ENCODE peak calls at places on chromosomes 3 and 15, in eight cellular contexts. L, T, Y, B, W, A, M and C are unnamed samples.

GRCh38 chr15:32657198-32657886 is 15.8 kb downstream of the SCG5 start:
- DNase-seq in L (no peak), T (peak), Y (no peak), B (no peak), W (no peak), A (no peak), M (no peak), C (no peak)

GRCh38 chr15:40493089-40493840 is 22.5 kb downstream of the CHST14 start:
- DNase-seq in L (no peak), T (no peak), Y (peak), B (no peak), W (no peak), A (no peak), M (no peak), C (no peak)

GRCh38 chr3:149343951-149344350 is 10.5 kb upstream of the TM4SF18 start:
- DNase-seq in L (peak), T (no peak), Y (no peak), B (no peak), W (no peak), A (no peak), M (no peak), C (no peak)

GRCh38 chr3:129441215-129441614 is 1.2 kb downstream of the IFT122 start:
- DNase-seq in L (no peak), T (no peak), Y (peak), B (no peak), W (no peak), A (no peak), M (no peak), C (no peak)

GRCh38 chr15:80604583-80605506 is 90.3 kb upstream of the ABHD17C start:
- DNase-seq in L (no peak), T (no peak), Y (no peak), B (no peak), W (no peak), A (no peak), M (no peak), C (no peak)

GRCh38 chr3:9902372-9903237 is at the start of gene IL17RE:
- DNase-seq in L (peak), T (no peak), Y (no peak), B (no peak), W (no peak), A (no peak), M (no peak), C (peak)

GRCh38 chr3:130932979-130933378 is 39.1 kb downstream of the ATP2C1 start:
- DNase-seq in L (no peak), T (no peak), Y (no peak), B (no peak), W (no peak), A (no peak), M (no peak), C (no peak)

GRCh38 chr3:129001817-129002572 is 891 bp downstream of the EFCC1 start:
- DNase-seq in L (no peak), T (no peak), Y (peak), B (no peak), W (no peak), A (no peak), M (no peak), C (peak)

GRCh38 chr3:72494076-72495000 is 353.9 kb downstream of the SHQ1 start:
- DNase-seq in L (no peak), T (no peak), Y (no peak), B (no peak), W (no peak), A (no peak), M (no peak), C (peak)

GRCh38 chr3:117297070-117297469 is 587.5 kb downstream of the TUSC7 start:
- DNase-seq in L (no peak), T (no peak), Y (no peak), B (no peak), W (no peak), A (no peak), M (no peak), C (no peak)

GRCh38 chr3:45966969-45967640 is 23.8 kb downstream of the CXCR6 start:
- DNase-seq in L (no peak), T (no peak), Y (no peak), B (no peak), W (no peak), A (peak), M (no peak), C (no peak)

GRCh38 chr3:170714562-170715535 is 129.0 kb upstream of the SLC7A14 start:
- DNase-seq in L (no peak), T (peak), Y (no peak), B (no peak), W (no peak), A (no peak), M (no peak), C (no peak)

GRCh38 chr3:158470944-158471638 is 99.9 kb upstream of the MLF1 start:
- DNase-seq in L (no peak), T (no peak), Y (no peak), B (no peak), W (peak), A (no peak), M (no peak), C (peak)

GRCh38 chr15:52615302-52615701 is 46.5 kb upstream of the ARPP19 start:
- DNase-seq in L (no peak), T (no peak), Y (no peak), B (no peak), W (no peak), A (no peak), M (no peak), C (no peak)

GRCh38 chr3:161274691-161275298 is 53.7 kb downstream of the NMD3 start:
- DNase-seq in L (peak), T (peak), Y (peak), B (no peak), W (peak), A (peak), M (peak), C (peak)

GRCh38 chr3:8581373-8581772 is 63.2 kb downstream of the SSUH2 start:
- DNase-seq in L (no peak), T (no peak), Y (no peak), B (no peak), W (no peak), A (no peak), M (no peak), C (no peak)

GRCh38 chr3:48118928-48119327 is 69.3 kb downstream of the CDC25A start:
- DNase-seq in L (no peak), T (no peak), Y (no peak), B (no peak), W (no peak), A (no peak), M (no peak), C (no peak)

GRCh38 chr3:174253940-174254339 is 605.2 kb upstream of the NAALADL2 start:
- DNase-seq in L (no peak), T (no peak), Y (no peak), B (no peak), W (no peak), A (no peak), M (no peak), C (no peak)

GRCh38 chr15:98682992-98683701 is 34.8 kb downstream of the IGF1R start:
- DNase-seq in L (no peak), T (no peak), Y (no peak), B (no peak), W (no peak), A (no peak), M (no peak), C (peak)

GRCh38 chr3:194277547-194278091 is 73.5 kb downstream of the CPN2 start:
- DNase-seq in L (no peak), T (no peak), Y (peak), B (peak), W (no peak), A (peak), M (no peak), C (peak)

GRCh38 chr3:126208618-126209256 is 28.4 kb upstream of the ALDH1L1 start:
- DNase-seq in L (peak), T (peak), Y (no peak), B (peak), W (peak), A (peak), M (no peak), C (peak)

GRCh38 chr15:61084944-61085367 is 144.1 kb downstream of the RORA start:
- DNase-seq in L (no peak), T (peak), Y (no peak), B (peak), W (no peak), A (peak), M (no peak), C (no peak)

GRCh38 chr3:55207744-55208143 is 279.4 kb downstream of the WNT5A start:
- DNase-seq in L (no peak), T (no peak), Y (no peak), B (no peak), W (no peak), A (no peak), M (no peak), C (no peak)

GRCh38 chr3:19885468-19885867 is 48.5 kb downstream of the EFHB start:
- DNase-seq in L (peak), T (peak), Y (no peak), B (no peak), W (no peak), A (no peak), M (no peak), C (peak)

GRCh38 chr3:159840900-159841299 is 147.7 kb upstream of the IL12A start:
- DNase-seq in L (peak), T (no peak), Y (no peak), B (no peak), W (no peak), A (no peak), M (no peak), C (no peak)